ENCODE peak calls at places on chromosomes 11 and 22, in four cellular contexts. B is heart left ventricle, L is stomach, X is HCT116. C is an unnamed sample.

GRCh38 chr11:111765984-111766833 is at the start of gene PPP2R1B:
- DNase-seq in B (peak; percentile 84), L (peak; percentile 77), X (peak; percentile 23), C (peak; percentile 92)

GRCh38 chr11:61930936-61931335 is 13.6 kb upstream of the RAB3IL1 start:
- DNase-seq in B (no peak), L (no peak), X (no peak), C (no peak)

GRCh38 chr11:123173040-123173855 is 21.8 kb downstream of the CLMP start:
- DNase-seq in B (no peak), L (no peak), X (no peak), C (no peak)

GRCh38 chr11:35013514-35014191 is 97.2 kb downstream of the PDHX start:
- DNase-seq in B (no peak), L (no peak), X (no peak), C (no peak)

GRCh38 chr22:43844560-43845545 is 17.5 kb downstream of the SULT4A1 start:
- DNase-seq in B (no peak), L (no peak), X (no peak), C (no peak)

GRCh38 chr22:21568207-21569075 is 927 bp downstream of the UBE2L3 start:
- DNase-seq in B (peak; percentile 23), L (no peak), X (no peak), C (peak; percentile 22)

GRCh38 chr11:100576044-100577021 is 110.8 kb upstream of the ARHGAP42 start:
- DNase-seq in B (no peak), L (no peak), X (peak; percentile 43), C (no peak)

GRCh38 chr11:16603890-16604783 is 134.3 kb upstream of the C11orf58 start:
- DNase-seq in B (peak; percentile 74), L (peak; percentile 35), X (no peak), C (peak; percentile 70)

GRCh38 chr11:121614661-121615240 is 162.0 kb upstream of the SORL1-AS1 start:
- DNase-seq in B (no peak), L (no peak), X (no peak), C (no peak)

GRCh38 chr22:41540006-41540315 is 4.3 kb downstream of the POLR3H start:
- DNase-seq in B (no peak), L (no peak), X (no peak), C (no peak)

GRCh38 chr11:94740975-94741707 is 27.0 kb upstream of the AMOTL1 start:
- DNase-seq in B (peak; percentile 22), L (no peak), X (peak; percentile 48), C (peak; percentile 30)

GRCh38 chr11:92826136-92826535 is 143.3 kb upstream of the MTNR1B start:
- DNase-seq in B (no peak), L (no peak), X (no peak), C (no peak)

GRCh38 chr11:32893091-32893946 is 708 bp downstream of the QSER1 start:
- DNase-seq in B (peak; percentile 49), L (peak; percentile 43), X (no peak), C (peak; percentile 72)

GRCh38 chr11:36431429-36432092 is 78.5 kb downstream of the TRAF6 start:
- DNase-seq in B (no peak), L (peak; percentile 27), X (peak; percentile 84), C (no peak)

GRCh38 chr11:72787262-72788104 is 6.4 kb downstream of the STARD10 start:
- DNase-seq in B (no peak), L (no peak), X (no peak), C (peak; percentile 69)
- TF ChIP-seq POLR2A in B (no peak), L (no peak), X (peak; percentile 26), C (no peak)

DNA sequence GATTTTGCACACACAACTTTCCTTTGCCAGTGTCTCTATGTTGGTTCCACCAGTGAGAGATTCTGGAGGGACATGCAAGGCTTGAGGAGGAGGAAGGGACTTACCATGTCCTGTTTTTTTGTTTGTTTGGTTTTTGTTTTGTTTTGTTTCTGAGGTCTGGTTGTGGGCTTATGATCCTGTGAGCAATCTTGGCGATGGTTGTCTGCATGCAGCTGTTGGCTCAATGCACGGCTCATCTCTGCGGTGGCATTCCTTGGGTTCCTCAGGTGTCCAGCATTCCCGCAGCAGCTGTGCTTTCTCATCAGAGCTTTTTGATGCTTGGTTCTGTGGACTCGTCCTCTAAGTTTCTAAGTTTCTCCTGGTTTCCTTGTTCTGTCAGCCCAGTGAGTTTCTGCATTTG is 4.8 kb upstream of the NNMT start:
- DNase-seq in B (no peak), L (no peak), X (no peak), C (no peak)
- H3K4me3 ChIP-seq in B (peak overlapping the region; percentile 45), L (no peak overlapping the region), X (no peak overlapping the region), C (no peak overlapping the region)

DNA sequence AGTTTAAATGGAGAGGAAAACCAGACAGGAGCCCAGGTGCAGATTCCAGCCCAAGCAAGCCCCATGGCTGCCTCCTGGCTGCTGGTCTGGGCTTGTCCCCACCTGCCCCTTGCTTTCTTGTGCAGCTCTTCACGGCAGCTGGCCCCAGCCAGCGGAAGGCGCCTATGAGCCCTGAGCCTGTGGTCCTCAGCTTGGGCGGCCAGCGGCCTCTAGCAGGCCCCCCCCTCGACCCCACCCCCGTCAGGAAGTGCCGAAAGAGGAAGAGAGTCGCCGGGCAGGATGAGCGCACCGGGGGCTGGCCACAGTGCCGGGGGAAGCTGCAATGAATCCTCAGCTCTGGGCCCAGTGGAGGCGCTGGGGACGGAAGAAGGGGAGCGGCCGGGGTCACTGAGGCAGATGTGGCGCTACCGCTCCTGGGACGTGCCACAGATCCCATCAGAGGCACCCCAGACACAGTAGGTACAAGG is 2.1 kb upstream of the DGKZ start:
- DNase-seq in B (peak; percentile 81), L (no peak), X (no peak), C (peak; percentile 25)
- TF ChIP-seq POLR2A in B (no peak), L (no peak), X (no peak), C (no peak)

GRCh38 chr22:50271011-50271394 is 823 bp upstream of the MAPK11 start:
- DNase-seq in B (no peak), L (no peak), X (no peak), C (no peak)

GRCh38 chr22:50271519-50271970 is 1.4 kb upstream of the MAPK11 start:
- DNase-seq in B (peak; percentile 77), L (peak; percentile 77), X (no peak), C (peak; percentile 60)

GRCh38 chr22:50268655-50269113 is 1.5 kb downstream of the MAPK11 start:
- DNase-seq in B (no peak), L (peak; percentile 81), X (no peak), C (peak; percentile 88)

GRCh38 chr22:50269573-50270301 is 443 bp downstream of the MAPK11 start:
- DNase-seq in B (peak; percentile 66), L (no peak), X (no peak), C (peak; percentile 51)

DNA sequence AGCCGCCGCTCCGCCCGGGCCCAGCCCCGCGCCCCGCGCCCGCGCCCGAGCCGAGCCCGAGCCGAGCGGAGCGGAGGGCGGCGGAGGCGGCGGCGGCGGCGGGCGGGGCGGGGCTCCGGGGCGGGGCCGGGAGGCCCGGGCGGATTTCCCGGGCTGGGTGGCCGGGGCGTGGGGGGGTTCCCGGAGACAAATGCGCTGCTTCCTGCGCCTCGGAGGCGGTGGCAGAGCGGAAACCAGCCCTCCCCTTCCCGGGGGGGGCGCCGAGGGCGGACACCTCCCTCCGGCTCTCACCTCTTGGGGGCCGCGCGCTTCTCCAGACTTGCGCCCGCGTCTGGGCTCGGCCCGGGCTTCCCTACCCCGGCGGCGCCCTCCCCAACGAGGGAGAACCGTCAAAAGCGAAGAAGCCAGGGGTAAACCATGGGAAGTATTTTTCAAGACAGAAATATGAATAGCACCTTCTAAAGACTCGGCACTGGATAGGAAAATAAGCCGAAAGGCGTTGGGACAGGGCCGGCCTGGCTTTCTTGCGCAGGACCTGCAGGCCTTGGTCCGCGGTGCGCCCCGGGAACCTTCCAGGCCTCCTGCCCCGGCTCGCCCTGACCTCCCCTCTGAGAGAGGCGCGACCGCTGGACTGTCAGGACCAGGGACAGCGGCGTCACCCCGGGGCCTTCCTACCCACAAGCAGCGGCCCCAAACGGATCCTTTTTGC is at the start of gene MAPK11:
- DNase-seq in B (peak; percentile 85), L (peak; percentile 75), X (no peak), C (peak; percentile 79)
- H3K4me3 ChIP-seq in B (peak within 1 kb of the TSS; percentile 76), L (peak within 1 kb of the TSS; percentile 58), X (peak within 1 kb of the TSS; percentile 55), C (no peak within 1 kb of the TSS)

GRCh38 chr22:36191106-36191836 is 10.3 kb downstream of the APOL4 start:
- DNase-seq in B (peak; percentile 82), L (no peak), X (no peak), C (peak; percentile 33)
- TF ChIP-seq POLR2A in B (no peak), L (no peak), X (no peak), C (no peak)

GRCh38 chr11:60182546-60183330 is at the start of gene MS4A6A:
- DNase-seq in B (no peak), L (no peak), X (no peak), C (no peak)
- H3K4me3 ChIP-seq in B (peak within 1 kb of the TSS; percentile 40), L (peak within 1 kb of the TSS; percentile 22), X (no peak within 1 kb of the TSS), C (no peak within 1 kb of the TSS)

C was measured in thyroid gland.